ENCODE peak calls at places on chromosomes 5 and 9, in five cellular contexts. G, S, Z, C and B are unnamed samples. For H3K9me3, the result is how much of the 10 kb centered on the place peaks cover.

GRCh38 chr5:171420429-171421231 is 1.2 kb downstream of the FGF18 start:
- DNase-seq in G (no peak), S (peak), Z (peak), C (peak), B (peak)

GRCh38 chr5:143701476-143701875 is 110.5 kb upstream of the HMHB1 start:
- DNase-seq in G (no peak), S (no peak), Z (no peak), C (no peak), B (no peak)

GRCh38 chr9:116844621-116845020 is 157.5 kb downstream of the TRIM32 start:
- DNase-seq in G (no peak), S (no peak), Z (no peak), C (no peak), B (no peak)

GRCh38 chr5:137431051-137431450 is 68.1 kb downstream of the SPOCK1 start:
- DNase-seq in G (no peak), S (no peak), Z (no peak), C (no peak), B (no peak)

GRCh38 chr5:1208743-1209551 is 7.6 kb downstream of the SLC6A19 start:
- DNase-seq in G (peak), S (peak), Z (no peak), C (peak), B (no peak)

GRCh38 chr9:32884482-32884881 is 101.1 kb downstream of the TMEM215 start:
- DNase-seq in G (no peak), S (no peak), Z (no peak), C (no peak), B (no peak)

GRCh38 chr9:130707225-130707976 is 13.8 kb downstream of the EXOSC2 start:
- DNase-seq in G (peak), S (peak), Z (peak), C (peak), B (peak)

GRCh38 chr5:109668237-109668636 is 21.5 kb upstream of the MAN2A1 start:
- DNase-seq in G (no peak), S (no peak), Z (no peak), C (no peak), B (no peak)

GRCh38 chr5:178407646-178408045 is 175.0 kb upstream of the PHYKPL start:
- DNase-seq in G (no peak), S (no peak), Z (no peak), C (no peak), B (no peak)

DNA sequence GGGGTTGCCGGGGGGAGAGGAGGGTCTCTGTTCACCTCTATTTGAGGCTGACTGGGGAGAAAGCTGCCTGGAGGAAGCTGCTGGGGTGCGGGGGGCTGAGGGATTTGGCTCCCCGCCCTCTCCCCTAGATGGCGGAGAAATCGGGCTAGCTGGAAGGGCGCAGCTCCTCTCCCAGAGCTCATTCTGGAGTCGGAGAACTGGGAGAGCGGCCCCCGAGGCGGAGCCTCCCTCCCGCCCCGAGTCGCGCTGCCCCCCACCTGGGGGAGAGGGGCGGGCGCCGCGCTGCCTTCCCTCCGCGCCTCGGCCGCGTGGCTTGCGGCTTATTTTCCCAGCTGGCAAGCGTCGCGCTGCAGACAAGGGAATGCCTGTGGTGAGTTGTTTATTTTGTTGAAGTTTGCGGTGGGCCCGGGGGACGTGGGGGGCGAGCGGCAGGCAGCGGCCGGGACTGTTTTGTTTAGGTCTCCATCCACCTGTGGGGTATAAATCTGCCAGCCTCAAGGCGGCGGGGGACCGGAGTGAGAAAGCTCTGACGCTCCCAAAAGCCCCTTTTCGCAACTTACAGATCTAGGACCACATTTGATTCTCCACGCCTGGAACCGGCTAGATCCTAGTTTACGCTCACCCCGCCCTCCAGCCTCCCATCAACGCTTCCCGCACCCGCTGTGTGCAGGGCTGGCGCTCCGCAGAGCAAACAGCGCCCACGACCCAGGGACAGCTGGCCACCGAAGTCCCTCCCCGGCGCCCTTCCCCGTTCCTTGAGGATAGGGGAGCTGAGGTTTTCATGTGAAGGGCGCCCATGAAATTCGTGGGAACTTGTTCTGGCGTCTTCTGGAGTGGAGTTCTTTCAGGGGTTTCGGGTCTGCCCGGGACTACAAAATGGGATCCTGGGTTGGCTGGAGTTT is 4.0 kb upstream of the RGMB start:
- DNase-seq in G (peak), S (peak), Z (peak), C (peak), B (peak)
- TF ChIP-seq CTCF in G (peak), S (no peak), Z (no peak), C (no peak), B (no peak)

GRCh38 chr9:119074017-119074416 is 295.2 kb downstream of the BRINP1 start:
- DNase-seq in G (no peak), S (no peak), Z (no peak), C (no peak), B (no peak)
- H3K9me3 ChIP-seq in G (under half), S (under half), Z (under half), C (under half), B (under half)

DNA sequence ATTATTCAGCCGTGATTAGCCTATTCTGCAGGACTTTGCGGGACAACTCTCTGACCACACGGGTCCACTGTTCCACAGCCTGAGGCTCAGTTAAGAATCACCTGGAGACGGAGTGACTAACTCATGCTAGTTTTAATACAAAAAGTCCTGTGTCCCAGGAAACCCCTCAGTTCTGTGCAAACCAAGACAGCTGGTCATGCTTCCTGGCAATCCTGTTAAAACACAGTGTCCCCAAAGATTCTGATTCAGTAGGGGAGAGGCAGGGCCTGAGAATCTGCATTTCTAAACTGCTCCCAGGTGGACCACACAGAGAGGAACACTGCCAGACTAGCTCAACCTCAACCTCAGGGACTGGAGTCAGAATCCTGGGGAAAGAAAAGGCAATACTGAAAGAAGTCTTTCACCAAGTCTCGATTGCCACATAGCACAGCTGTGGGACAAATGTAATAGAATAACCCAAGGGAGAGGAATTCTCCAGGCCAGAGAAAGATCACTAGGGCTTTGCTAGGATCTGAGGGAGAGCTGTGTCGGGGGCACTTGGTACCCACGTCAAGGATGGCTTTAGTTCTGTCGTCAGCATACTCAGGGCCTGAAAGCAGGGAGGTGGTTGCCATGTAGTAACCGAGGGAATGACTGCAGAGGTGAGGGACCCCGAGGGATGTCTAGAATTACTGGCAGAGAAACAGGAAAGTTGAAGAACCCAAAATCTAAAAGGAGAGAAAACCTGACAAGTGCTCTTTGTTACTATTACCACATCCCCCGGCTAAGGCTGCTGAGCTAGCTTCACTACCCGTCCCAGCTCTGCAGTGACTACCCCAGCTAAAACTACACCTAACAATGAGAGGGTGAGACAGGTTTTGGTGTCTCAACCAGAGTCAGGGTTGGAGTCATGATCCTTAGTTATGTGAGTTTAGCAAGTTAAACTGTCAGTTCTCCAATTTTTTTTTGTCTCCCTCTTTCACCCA is 8.6 kb downstream of the SUSD1 start:
- DNase-seq in G (peak), S (no peak), Z (no peak), C (peak), B (peak)
- H3K4me3 ChIP-seq in G (no peak), S (no peak), Z (no peak), C (no peak), B (no peak)

GRCh38 chr9:85502815-85503643 is 238.7 kb downstream of the AGTPBP1 start:
- DNase-seq in G (no peak), S (no peak), Z (no peak), C (no peak), B (no peak)
- TF ChIP-seq CTCF in G (no peak), S (no peak), Z (no peak), C (no peak), B (no peak)

DNA sequence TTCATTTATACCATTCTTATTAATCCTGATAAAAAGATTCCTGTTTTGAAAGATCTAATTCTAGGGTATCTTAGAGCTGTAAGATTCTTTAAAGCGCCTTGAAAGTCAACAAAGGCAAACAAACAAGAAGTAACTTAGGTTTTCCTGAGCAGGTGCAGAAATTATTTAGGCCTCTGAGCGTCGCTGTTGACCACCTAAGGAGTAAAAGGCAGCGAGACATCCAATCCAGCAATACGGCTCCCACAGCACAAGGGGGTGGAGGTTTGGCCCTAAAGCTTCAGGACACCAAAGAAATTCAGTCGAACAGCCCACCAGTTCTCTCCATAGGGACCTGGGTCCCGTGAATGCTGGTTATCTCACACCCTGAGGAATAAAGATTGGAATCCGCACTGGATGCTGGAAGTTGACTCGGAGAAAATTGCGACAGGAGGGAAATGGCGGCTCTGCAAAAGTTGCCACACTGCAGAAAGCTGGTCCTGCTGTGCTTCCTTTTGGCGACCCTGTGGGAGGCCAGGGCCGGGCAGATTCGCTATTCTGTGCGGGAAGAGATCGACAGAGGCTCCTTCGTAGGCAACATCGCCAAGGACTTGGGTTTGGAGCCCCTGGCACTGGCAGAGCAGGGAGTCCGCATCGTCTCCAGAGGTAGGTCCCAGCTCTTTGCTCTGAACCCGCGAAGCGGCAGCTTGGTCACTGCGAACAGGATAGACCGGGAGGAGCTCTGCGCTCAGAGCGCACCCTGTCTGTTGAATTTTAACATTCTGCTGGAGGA is at the start of gene PCDHGA2:
- DNase-seq in G (peak), S (peak), Z (no peak), C (no peak), B (no peak)
- H3K9me3 ChIP-seq in G (under half), S (under half), Z (under half), C (under half), B (half or more)

DNA sequence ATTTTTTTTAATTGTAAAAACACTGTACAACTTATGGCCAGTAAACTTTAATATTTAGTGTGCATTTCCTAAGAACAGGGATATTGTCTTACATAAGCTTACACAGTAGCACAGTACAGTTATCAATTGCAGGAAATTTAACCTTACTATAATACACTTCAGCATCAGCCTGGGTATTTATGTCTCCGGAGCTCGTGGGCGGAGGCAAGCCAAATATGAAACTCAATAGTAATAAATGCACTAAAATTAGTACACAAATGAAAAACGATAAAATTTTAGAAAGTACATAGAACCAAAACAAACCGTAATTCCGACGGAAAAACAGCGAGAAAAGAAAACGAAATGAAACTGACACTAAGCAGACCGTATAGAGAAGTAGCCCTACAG is 91.2 kb downstream of the ANXA2R start:
- DNase-seq in G (no peak), S (no peak), Z (no peak), C (no peak), B (no peak)
- H3K4me3 ChIP-seq in G (peak), S (no peak), Z (peak), C (no peak), B (no peak)

DNA sequence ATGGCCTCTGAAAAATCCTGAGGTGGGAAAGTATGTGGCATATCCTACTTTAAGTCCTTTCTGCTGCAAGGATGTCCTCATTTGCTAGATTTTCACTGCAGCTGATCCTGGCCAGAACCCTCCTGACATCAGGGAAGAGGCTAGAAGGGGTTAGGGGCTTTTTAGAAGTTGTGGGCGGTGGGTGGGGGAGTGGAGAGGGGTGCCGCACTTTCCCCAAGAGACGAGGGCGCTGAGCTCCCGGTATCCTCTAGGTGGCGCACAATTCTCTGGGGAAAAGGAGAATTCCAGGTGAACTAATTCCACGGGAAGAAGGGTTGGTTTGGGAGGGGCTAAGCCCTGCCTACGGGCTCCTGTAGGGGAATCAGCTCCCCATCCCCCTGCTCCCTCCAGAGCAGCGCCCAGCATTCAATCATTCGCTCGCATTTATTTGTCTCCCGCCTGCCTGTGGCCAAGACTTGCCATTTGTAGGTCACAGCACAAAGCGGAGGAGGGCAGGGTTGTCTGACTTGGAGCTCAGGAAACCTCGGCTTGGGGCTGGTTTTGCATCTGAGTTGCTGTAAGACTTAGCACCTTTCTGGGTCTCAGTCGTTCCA is 42.9 kb upstream of the HAND1 start:
- DNase-seq in G (peak), S (peak), Z (no peak), C (peak), B (no peak)
- TF ChIP-seq CTCF in G (peak), S (no peak), Z (peak), C (peak), B (peak)

GRCh38 chr9:95330720-95331404 is 13.4 kb upstream of the FANCC start:
- DNase-seq in G (no peak), S (no peak), Z (no peak), C (no peak), B (no peak)
- H3K9me3 ChIP-seq in G (under half), S (under half), Z (under half), C (under half), B (under half)

GRCh38 chr5:62260510-62260909 is 45.5 kb upstream of the KIF2A start:
- DNase-seq in G (no peak), S (no peak), Z (no peak), C (no peak), B (no peak)
- H3K4me3 ChIP-seq in G (no peak), S (no peak), Z (no peak), C (no peak), B (no peak)

GRCh38 chr9:68476889-68477288 is 63.8 kb downstream of the TMEM252 start:
- DNase-seq in G (no peak), S (no peak), Z (no peak), C (peak), B (no peak)

GRCh38 chr9:68470634-68471033 is 70.0 kb downstream of the TMEM252 start:
- DNase-seq in G (no peak), S (no peak), Z (no peak), C (no peak), B (no peak)

GRCh38 chr9:68472119-68472518 is 68.6 kb downstream of the TMEM252 start:
- DNase-seq in G (no peak), S (no peak), Z (no peak), C (no peak), B (no peak)

DNA sequence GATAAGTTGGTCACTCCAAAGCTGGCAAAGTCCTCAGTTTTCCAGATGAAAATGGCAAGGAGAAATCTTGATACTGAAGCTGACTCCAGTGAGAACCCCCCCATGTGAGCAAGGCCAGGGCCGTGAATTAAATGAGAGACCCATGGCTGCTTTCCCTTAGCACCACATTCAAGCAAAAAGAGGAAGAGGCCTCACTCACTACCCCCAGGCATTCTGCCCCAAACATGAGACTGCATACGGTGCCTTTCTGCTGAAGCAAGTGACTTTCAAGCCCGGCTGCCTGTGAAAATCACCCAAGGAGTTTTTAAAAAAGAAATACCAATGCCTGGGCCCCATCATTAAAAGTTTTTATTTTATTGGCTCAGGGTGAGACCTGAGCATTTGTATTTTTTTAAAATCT is 66.9 kb downstream of the TMEM252 start:
- DNase-seq in G (no peak), S (no peak), Z (no peak), C (no peak), B (no peak)
- TF ChIP-seq CTCF in G (no peak), S (no peak), Z (no peak), C (no peak), B (no peak)